ENCODE peak calls at places on chromosomes 2 and 18, in nine cellular contexts. S is pancreas; N is cerebellar cortex; V is NCI-H446 treated with DMSO at 0.1 percent for 48 hours; I is stimulated activated CD4-positive, alpha-beta T cell treated with anti-CD3 and anti-CD28 coated beads, Interleukin-1b, Interleukin-23, amount 100 ng/mL, for 1 hour; P is hypothalamus; T is MM.1S; M is NCI-H2081; L is nucleus accumbens. E is an unnamed sample.
A peak's percentile ranks its signal among the peaks of the same experiment; 100 is the strongest.

GRCh38 chr18:58578835-58579560 is 49.9 kb downstream of the ALPK2 start:
- DNase-seq in V (no peak), N (no peak), L (no peak), T (no peak), M (no peak), S (no peak), I (no peak), P (no peak), E (no peak)

GRCh38 chr2:149418065-149418464 is 87.7 kb downstream of the LYPD6 start:
- DNase-seq in T (no peak), I (no peak), N (no peak), L (no peak), V (no peak), M (no peak), S (no peak), P (no peak), E (no peak)

GRCh38 chr18:37019157-37019571 is 190.2 kb downstream of the KIAA1328 start:
- DNase-seq in I (no peak), T (no peak), M (peak; percentile 49), N (peak; percentile 11), L (no peak), S (no peak), P (no peak), V (peak; percentile 74), E (no peak)

GRCh38 chr2:120972286-120972685 is 236.6 kb downstream of the GLI2 start:
- DNase-seq in V (no peak), S (no peak), P (no peak), M (no peak), N (no peak), T (no peak), L (no peak), I (no peak), E (no peak)

GRCh38 chr18:3305933-3306332 is 44.0 kb downstream of the MYL12B start:
- DNase-seq in S (no peak), P (no peak), T (no peak), I (no peak), N (peak; percentile 82), M (no peak), V (peak; percentile 8), L (no peak), E (no peak)

GRCh38 chr2:20992201-20992711 is 51.6 kb downstream of the APOB start:
- DNase-seq in S (no peak), I (no peak), N (no peak), M (no peak), T (no peak), L (no peak), P (no peak), V (no peak), E (peak; percentile 48)

GRCh38 chr2:217988840-217989204 is 14.0 kb downstream of the TNS1 start:
- DNase-seq in L (no peak), V (no peak), P (no peak), S (no peak), N (no peak), T (no peak), I (no peak), M (no peak), E (no peak)

GRCh38 chr2:234771985-234772774 is 179.6 kb upstream of the SH3BP4 start:
- DNase-seq in I (no peak), S (no peak), L (no peak), N (no peak), V (no peak), T (no peak), M (peak; percentile 78), P (no peak), E (no peak)

GRCh38 chr2:217045725-217046475 is 186.0 kb upstream of the TNP1 start:
- DNase-seq in M (no peak), L (no peak), V (peak; percentile 20), S (no peak), I (no peak), T (no peak), P (no peak), N (no peak), E (peak; percentile 38)

GRCh38 chr2:102581911-102582310 is 37.4 kb upstream of the SLC9A2 start:
- DNase-seq in I (no peak), P (no peak), M (no peak), S (no peak), T (no peak), V (no peak), L (no peak), N (no peak), E (no peak)